ENCODE peak calls at places on chromosome 19, in seven cellular contexts. One of them, this sample, is unnamed.

GRCh38 chr19:12983561-12984142 is 11.6 kb upstream of the NFIX start:
- DNase-seq in A549: peak; percentile 52
- DNase-seq in naive thymus-derived CD4-positive, alpha-beta T cell: peak; percentile 72
- DNase-seq in MM.1S: peak; percentile 68
- DNase-seq in ascending aorta: no peak
- DNase-seq in left ventricle myocardium inferior: peak; percentile 80
- DNase-seq in spleen: peak; percentile 94
- DNase-seq in this sample: peak; percentile 82

GRCh38 chr19:51944798-51945552 is 17.7 kb downstream of the ZNF613 start:
- DNase-seq in naive thymus-derived CD4-positive, alpha-beta T cell: no peak
- DNase-seq in spleen: no peak
- DNase-seq in A549: no peak
- DNase-seq in left ventricle myocardium inferior: no peak
- DNase-seq in ascending aorta: no peak
- DNase-seq in MM.1S: no peak
- DNase-seq in this sample: no peak

GRCh38 chr19:3061214-3062161 is 807 bp downstream of the TLE5 start:
- DNase-seq in left ventricle myocardium inferior: peak; percentile 73
- DNase-seq in spleen: peak; percentile 95
- DNase-seq in naive thymus-derived CD4-positive, alpha-beta T cell: peak; percentile 86
- DNase-seq in ascending aorta: no peak
- DNase-seq in MM.1S: no peak
- DNase-seq in A549: no peak
- DNase-seq in this sample: no peak

GRCh38 chr19:18437481-18438330 is at the start of gene ISYNA1:
- DNase-seq in A549: no peak
- DNase-seq in left ventricle myocardium inferior: peak; percentile 67
- DNase-seq in MM.1S: no peak
- DNase-seq in spleen: peak; percentile 91
- DNase-seq in naive thymus-derived CD4-positive, alpha-beta T cell: no peak
- DNase-seq in ascending aorta: no peak
- DNase-seq in this sample: no peak

GRCh38 chr19:54541712-54542111 is 31.9 kb upstream of the LILRA2 start:
- DNase-seq in MM.1S: no peak
- DNase-seq in left ventricle myocardium inferior: no peak
- DNase-seq in A549: no peak
- DNase-seq in spleen: no peak
- DNase-seq in naive thymus-derived CD4-positive, alpha-beta T cell: no peak
- DNase-seq in ascending aorta: no peak
- DNase-seq in this sample: no peak

GRCh38 chr19:46605356-46605821 is 4.3 kb downstream of the CALM3 start:
- DNase-seq in naive thymus-derived CD4-positive, alpha-beta T cell: no peak
- DNase-seq in A549: no peak
- DNase-seq in left ventricle myocardium inferior: no peak
- DNase-seq in spleen: peak; percentile 69
- DNase-seq in ascending aorta: no peak
- DNase-seq in MM.1S: no peak
- DNase-seq in this sample: peak; percentile 60

GRCh38 chr19:406121-406711 is 2.7 kb downstream of the C2CD4C start:
- DNase-seq in ascending aorta: no peak
- DNase-seq in spleen: peak; percentile 60
- DNase-seq in naive thymus-derived CD4-positive, alpha-beta T cell: no peak
- DNase-seq in MM.1S: no peak
- DNase-seq in A549: no peak
- DNase-seq in left ventricle myocardium inferior: no peak
- DNase-seq in this sample: no peak

GRCh38 chr19:7742991-7743390 is 4.3 kb downstream of the CD209 start:
- DNase-seq in naive thymus-derived CD4-positive, alpha-beta T cell: no peak
- DNase-seq in ascending aorta: no peak
- DNase-seq in MM.1S: no peak
- DNase-seq in left ventricle myocardium inferior: no peak
- DNase-seq in A549: no peak
- DNase-seq in spleen: peak; percentile 13
- DNase-seq in this sample: no peak

GRCh38 chr19:38304866-38305429 is 897 bp downstream of the C19orf33 start:
- DNase-seq in spleen: peak; percentile 86
- DNase-seq in naive thymus-derived CD4-positive, alpha-beta T cell: no peak
- DNase-seq in A549: peak; percentile 100
- DNase-seq in MM.1S: no peak
- DNase-seq in ascending aorta: no peak
- DNase-seq in left ventricle myocardium inferior: peak; percentile 55
- DNase-seq in this sample: no peak

GRCh38 chr19:57171551-57172081 is 4.3 kb upstream of the DUXA start:
- DNase-seq in ascending aorta: no peak
- DNase-seq in left ventricle myocardium inferior: peak; percentile 31
- DNase-seq in spleen: peak; percentile 77
- DNase-seq in A549: peak; percentile 13
- DNase-seq in naive thymus-derived CD4-positive, alpha-beta T cell: no peak
- DNase-seq in MM.1S: no peak
- DNase-seq in this sample: peak; percentile 63

GRCh38 chr19:32998722-32999121 is 26.7 kb downstream of the FAAP24 start:
- DNase-seq in left ventricle myocardium inferior: no peak
- DNase-seq in ascending aorta: no peak
- DNase-seq in A549: no peak
- DNase-seq in MM.1S: no peak
- DNase-seq in naive thymus-derived CD4-positive, alpha-beta T cell: no peak
- DNase-seq in spleen: no peak
- DNase-seq in this sample: no peak

GRCh38 chr19:17471410-17472125 is 1.2 kb downstream of the SLC27A1 start:
- DNase-seq in spleen: no peak
- DNase-seq in naive thymus-derived CD4-positive, alpha-beta T cell: no peak
- DNase-seq in A549: no peak
- DNase-seq in left ventricle myocardium inferior: no peak
- DNase-seq in MM.1S: no peak
- DNase-seq in ascending aorta: no peak
- DNase-seq in this sample: no peak

GRCh38 chr19:14138576-14139265 is 2.3 kb upstream of the ASF1B start:
- DNase-seq in left ventricle myocardium inferior: no peak
- DNase-seq in MM.1S: no peak
- DNase-seq in A549: no peak
- DNase-seq in spleen: no peak
- DNase-seq in naive thymus-derived CD4-positive, alpha-beta T cell: no peak
- DNase-seq in ascending aorta: no peak
- DNase-seq in this sample: no peak

GRCh38 chr19:11130824-11131455 is 24.6 kb downstream of the SPC24 start:
- DNase-seq in A549: peak; percentile 80
- DNase-seq in ascending aorta: no peak
- DNase-seq in MM.1S: peak; percentile 54
- DNase-seq in left ventricle myocardium inferior: peak; percentile 85
- DNase-seq in naive thymus-derived CD4-positive, alpha-beta T cell: peak; percentile 42
- DNase-seq in spleen: peak; percentile 93
- DNase-seq in this sample: peak; percentile 86

GRCh38 chr19:47240996-47241918 is 10.3 kb upstream of the BBC3 start:
- DNase-seq in ascending aorta: no peak
- DNase-seq in naive thymus-derived CD4-positive, alpha-beta T cell: peak; percentile 74
- DNase-seq in A549: peak; percentile 69
- DNase-seq in spleen: peak; percentile 90
- DNase-seq in MM.1S: peak; percentile 82
- DNase-seq in left ventricle myocardium inferior: peak; percentile 59
- DNase-seq in this sample: no peak

DNA sequence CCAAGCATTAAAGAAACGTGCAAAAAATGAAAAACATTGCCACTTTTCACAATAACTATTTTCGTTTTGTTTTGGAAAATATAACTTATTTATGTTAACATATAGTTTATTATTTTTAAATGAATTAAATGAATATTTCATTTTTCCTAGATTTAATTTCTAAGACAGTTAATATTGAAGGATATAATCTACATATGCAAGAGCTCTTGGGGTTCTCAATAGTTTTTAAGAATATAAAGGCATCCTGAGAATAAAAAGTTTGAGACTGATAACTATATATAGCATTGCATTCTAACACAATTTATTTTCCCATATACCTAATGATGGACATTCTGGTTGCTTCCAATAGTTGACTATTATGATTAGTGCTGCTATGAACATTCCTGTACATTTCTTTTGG is 19.9 kb downstream of the ZNF461 start:
- DNase-seq in naive thymus-derived CD4-positive, alpha-beta T cell: no peak
- DNase-seq in left ventricle myocardium inferior: no peak
- DNase-seq in MM.1S: no peak
- DNase-seq in spleen: no peak
- DNase-seq in ascending aorta: no peak
- DNase-seq in A549: no peak
- DNase-seq in this sample: no peak
- H3K4me3 ChIP-seq in naive thymus-derived CD4-positive, alpha-beta T cell: no peak overlapping the region
- H3K4me3 ChIP-seq in left ventricle myocardium inferior: no peak overlapping the region
- H3K4me3 ChIP-seq in MM.1S: no peak overlapping the region
- H3K4me3 ChIP-seq in spleen: no peak overlapping the region
- H3K4me3 ChIP-seq in ascending aorta: no peak overlapping the region
- H3K4me3 ChIP-seq in A549: no peak overlapping the region
- H3K4me3 ChIP-seq in this sample: no peak overlapping the region

GRCh38 chr19:41366089-41366488 is 2.1 kb upstream of the B9D2 start:
- DNase-seq in ascending aorta: no peak
- DNase-seq in left ventricle myocardium inferior: no peak
- DNase-seq in spleen: no peak
- DNase-seq in MM.1S: peak; percentile 24
- DNase-seq in A549: peak; percentile 78
- DNase-seq in naive thymus-derived CD4-positive, alpha-beta T cell: no peak
- DNase-seq in this sample: no peak

GRCh38 chr19:41364546-41365391 is 820 bp upstream of the B9D2 start:
- DNase-seq in A549: no peak
- DNase-seq in left ventricle myocardium inferior: no peak
- DNase-seq in spleen: no peak
- DNase-seq in MM.1S: no peak
- DNase-seq in ascending aorta: no peak
- DNase-seq in naive thymus-derived CD4-positive, alpha-beta T cell: no peak
- DNase-seq in this sample: no peak

GRCh38 chr19:41369769-41370168 is 5.8 kb upstream of the B9D2 start:
- DNase-seq in MM.1S: no peak
- DNase-seq in left ventricle myocardium inferior: no peak
- DNase-seq in naive thymus-derived CD4-positive, alpha-beta T cell: no peak
- DNase-seq in ascending aorta: no peak
- DNase-seq in A549: no peak
- DNase-seq in spleen: no peak
- DNase-seq in this sample: no peak

GRCh38 chr19:41371541-41371940 is 4.8 kb upstream of the TMEM91 start:
- DNase-seq in A549: no peak
- DNase-seq in left ventricle myocardium inferior: no peak
- DNase-seq in MM.1S: no peak
- DNase-seq in naive thymus-derived CD4-positive, alpha-beta T cell: no peak
- DNase-seq in ascending aorta: no peak
- DNase-seq in spleen: no peak
- DNase-seq in this sample: no peak

DNA sequence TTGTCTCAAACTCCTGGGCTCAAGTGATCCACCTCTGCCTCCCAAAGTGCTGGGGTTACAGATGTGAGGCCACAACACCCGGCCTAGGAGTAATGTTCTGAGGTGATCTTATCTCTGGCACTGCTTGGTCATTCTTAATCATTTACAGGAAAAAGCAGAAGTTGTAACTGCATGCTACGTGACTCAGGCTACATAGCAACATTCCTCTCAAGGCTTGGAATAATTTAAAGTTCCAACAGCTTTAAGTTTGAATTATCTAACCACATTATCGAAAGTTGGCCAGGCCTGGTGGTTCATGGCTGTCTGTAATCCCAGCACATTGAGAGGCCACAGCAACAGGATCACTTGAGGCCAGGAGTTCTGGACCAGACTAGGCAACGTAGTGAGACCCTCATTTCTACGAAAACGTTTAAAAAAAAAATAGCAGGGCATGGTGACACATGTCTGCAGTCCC is 3.9 kb upstream of the B9D2 start:
- DNase-seq in left ventricle myocardium inferior: no peak
- DNase-seq in MM.1S: no peak
- DNase-seq in naive thymus-derived CD4-positive, alpha-beta T cell: no peak
- DNase-seq in spleen: no peak
- DNase-seq in A549: peak; percentile 71
- DNase-seq in ascending aorta: no peak
- DNase-seq in this sample: no peak
- H3K4me1 ChIP-seq in left ventricle myocardium inferior: peaks cover 13% of the 10 kb centered on the region
- H3K4me1 ChIP-seq in MM.1S: no peaks in the 10 kb centered on the region
- H3K4me1 ChIP-seq in naive thymus-derived CD4-positive, alpha-beta T cell: peaks cover 14% of the 10 kb centered on the region
- H3K4me1 ChIP-seq in spleen: peaks cover 70% of the 10 kb centered on the region
- H3K4me1 ChIP-seq in A549: peaks cover 44% of the 10 kb centered on the region
- H3K4me1 ChIP-seq in ascending aorta: peaks cover 11% of the 10 kb centered on the region
- H3K4me1 ChIP-seq in this sample: peaks cover 20% of the 10 kb centered on the region

GRCh38 chr19:9295411-9295849 is 14.2 kb downstream of the ZNF699 start:
- DNase-seq in MM.1S: no peak
- DNase-seq in ascending aorta: no peak
- DNase-seq in A549: no peak
- DNase-seq in left ventricle myocardium inferior: no peak
- DNase-seq in spleen: no peak
- DNase-seq in naive thymus-derived CD4-positive, alpha-beta T cell: no peak
- DNase-seq in this sample: no peak

GRCh38 chr19:9296336-9296735 is 13.3 kb downstream of the ZNF699 start:
- DNase-seq in left ventricle myocardium inferior: no peak
- DNase-seq in MM.1S: no peak
- DNase-seq in A549: no peak
- DNase-seq in spleen: no peak
- DNase-seq in ascending aorta: no peak
- DNase-seq in naive thymus-derived CD4-positive, alpha-beta T cell: no peak
- DNase-seq in this sample: no peak
- H3K9me3 ChIP-seq in left ventricle myocardium inferior: peaks cover 100% of the 10 kb centered on the region
- H3K9me3 ChIP-seq in MM.1S: no peaks in the 10 kb centered on the region
- H3K9me3 ChIP-seq in A549: peaks cover 65% of the 10 kb centered on the region
- H3K9me3 ChIP-seq in spleen: peaks cover 100% of the 10 kb centered on the region
- H3K9me3 ChIP-seq in ascending aorta: peaks cover 96% of the 10 kb centered on the region
- H3K9me3 ChIP-seq in naive thymus-derived CD4-positive, alpha-beta T cell: peaks cover 11% of the 10 kb centered on the region
- H3K9me3 ChIP-seq in this sample: peaks cover 100% of the 10 kb centered on the region

GRCh38 chr19:6679139-6679538 is 9.2 kb upstream of the TNFSF14 start:
- DNase-seq in left ventricle myocardium inferior: no peak
- DNase-seq in spleen: peak; percentile 62
- DNase-seq in ascending aorta: no peak
- DNase-seq in naive thymus-derived CD4-positive, alpha-beta T cell: no peak
- DNase-seq in A549: no peak
- DNase-seq in MM.1S: no peak
- DNase-seq in this sample: no peak

GRCh38 chr19:6677495-6677894 is 7.5 kb upstream of the TNFSF14 start:
- DNase-seq in left ventricle myocardium inferior: no peak
- DNase-seq in naive thymus-derived CD4-positive, alpha-beta T cell: no peak
- DNase-seq in A549: no peak
- DNase-seq in ascending aorta: no peak
- DNase-seq in spleen: no peak
- DNase-seq in MM.1S: no peak
- DNase-seq in this sample: no peak

GRCh38 chr19:6676288-6676687 is 6.3 kb upstream of the TNFSF14 start:
- DNase-seq in ascending aorta: no peak
- DNase-seq in naive thymus-derived CD4-positive, alpha-beta T cell: no peak
- DNase-seq in spleen: no peak
- DNase-seq in A549: no peak
- DNase-seq in MM.1S: no peak
- DNase-seq in left ventricle myocardium inferior: no peak
- DNase-seq in this sample: no peak

GRCh38 chr19:6678690-6679109 is 8.7 kb upstream of the TNFSF14 start:
- DNase-seq in left ventricle myocardium inferior: no peak
- DNase-seq in MM.1S: no peak
- DNase-seq in spleen: peak; percentile 10
- DNase-seq in A549: no peak
- DNase-seq in naive thymus-derived CD4-positive, alpha-beta T cell: no peak
- DNase-seq in ascending aorta: no peak
- DNase-seq in this sample: no peak

GRCh38 chr19:6677924-6678689 is 8.1 kb upstream of the TNFSF14 start:
- DNase-seq in ascending aorta: no peak
- DNase-seq in left ventricle myocardium inferior: no peak
- DNase-seq in MM.1S: no peak
- DNase-seq in spleen: peak; percentile 82
- DNase-seq in naive thymus-derived CD4-positive, alpha-beta T cell: no peak
- DNase-seq in A549: no peak
- DNase-seq in this sample: no peak
- H3K4me3 ChIP-seq in ascending aorta: no peak overlapping the region
- H3K4me3 ChIP-seq in left ventricle myocardium inferior: no peak overlapping the region
- H3K4me3 ChIP-seq in MM.1S: no peak overlapping the region
- H3K4me3 ChIP-seq in spleen: no peak overlapping the region
- H3K4me3 ChIP-seq in naive thymus-derived CD4-positive, alpha-beta T cell: no peak overlapping the region
- H3K4me3 ChIP-seq in A549: no peak overlapping the region
- H3K4me3 ChIP-seq in this sample: no peak overlapping the region